ENCODE peak calls at places on chromosomes 2 and 18, in eight cellular contexts. A, G, U, R, P, D, I and J are unnamed samples.

GRCh38 chr2:168396131-168396530 is 59.9 kb upstream of the CERS6 start:
- DNase-seq in A (no peak), G (no peak), U (peak), R (no peak), P (no peak), D (no peak), I (peak), J (no peak)

GRCh38 chr18:50356036-50356945 is 18.6 kb upstream of the SKA1 start:
- DNase-seq in A (no peak), G (no peak), U (peak), R (peak), P (no peak), D (no peak), I (peak), J (no peak)

GRCh38 chr2:29532451-29532850 is 388.9 kb downstream of the ALK start:
- DNase-seq in A (peak), G (no peak), U (no peak), R (no peak), P (no peak), D (no peak), I (no peak), J (no peak)

GRCh38 chr2:138502253-138503086 is 900 bp downstream of the SPOPL start:
- DNase-seq in A (no peak), G (no peak), U (peak), R (no peak), P (no peak), D (no peak), I (peak), J (no peak)

GRCh38 chr2:105764059-105764458 is 19.3 kb downstream of the NCK2 start:
- DNase-seq in A (no peak), G (no peak), U (no peak), R (no peak), P (no peak), D (no peak), I (no peak), J (no peak)

GRCh38 chr2:100938031-100939026 is 63.8 kb upstream of the RPL31 start:
- DNase-seq in A (no peak), G (no peak), U (no peak), R (no peak), P (peak), D (peak), I (no peak), J (no peak)

GRCh38 chr2:67485431-67485830 is 88.3 kb downstream of the ETAA1 start:
- DNase-seq in A (peak), G (no peak), U (no peak), R (peak), P (no peak), D (no peak), I (peak), J (no peak)

GRCh38 chr2:150624001-150624401 is 136.5 kb upstream of the RND3 start:
- DNase-seq in A (peak), G (no peak), U (peak), R (no peak), P (no peak), D (no peak), I (peak), J (no peak)

GRCh38 chr2:12701786-12702660 is 14.7 kb upstream of the TRIB2 start:
- DNase-seq in A (peak), G (no peak), U (peak), R (peak), P (no peak), D (no peak), I (peak), J (no peak)

GRCh38 chr18:24094561-24094960 is 44.3 kb upstream of the CABYR start:
- DNase-seq in A (peak), G (no peak), U (no peak), R (peak), P (no peak), D (no peak), I (no peak), J (no peak)

GRCh38 chr2:45889053-45889452 is 237.6 kb downstream of the PRKCE start:
- DNase-seq in A (no peak), G (peak), U (no peak), R (no peak), P (peak), D (no peak), I (peak), J (no peak)

GRCh38 chr2:37896319-37896718 is 28.8 kb upstream of the RMDN2 start:
- DNase-seq in A (no peak), G (no peak), U (peak), R (peak), P (no peak), D (no peak), I (peak), J (no peak)

GRCh38 chr2:149348291-149348690 is 17.9 kb downstream of the LYPD6 start:
- DNase-seq in A (no peak), G (no peak), U (no peak), R (no peak), P (no peak), D (no peak), I (no peak), J (no peak)

GRCh38 chr18:77057043-77057442 is 75.5 kb downstream of the MBP start:
- DNase-seq in A (peak), G (peak), U (no peak), R (peak), P (no peak), D (no peak), I (no peak), J (no peak)

GRCh38 chr2:141710589-141711239 is 420.1 kb downstream of the LRP1B start:
- DNase-seq in A (no peak), G (no peak), U (no peak), R (no peak), P (no peak), D (no peak), I (no peak), J (no peak)

GRCh38 chr2:63055510-63056308 is 5.1 kb downstream of the OTX1 start:
- DNase-seq in A (no peak), G (no peak), U (no peak), R (no peak), P (no peak), D (no peak), I (no peak), J (no peak)

GRCh38 chr2:231680284-231680991 is 27.9 kb upstream of the PTMA start:
- DNase-seq in A (no peak), G (no peak), U (peak), R (no peak), P (peak), D (no peak), I (no peak), J (no peak)

GRCh38 chr18:50847192-50847591 is 27.4 kb upstream of the MRO start:
- DNase-seq in A (peak), G (no peak), U (no peak), R (peak), P (no peak), D (no peak), I (peak), J (no peak)

GRCh38 chr2:104766683-104767082 is 87.2 kb upstream of the POU3F3 start:
- DNase-seq in A (no peak), G (no peak), U (no peak), R (peak), P (no peak), D (no peak), I (peak), J (no peak)

GRCh38 chr2:128178650-128179460 is 87.9 kb downstream of the UGGT1 start:
- DNase-seq in A (peak), G (peak), U (peak), R (peak), P (peak), D (no peak), I (peak), J (peak)

GRCh38 chr18:32443356-32443755 is 27.3 kb downstream of the GAREM1 start:
- DNase-seq in A (no peak), G (no peak), U (no peak), R (no peak), P (no peak), D (no peak), I (peak), J (no peak)

GRCh38 chr2:183490930-183491329 is 366.7 kb downstream of the NUP35 start:
- DNase-seq in A (no peak), G (peak), U (peak), R (no peak), P (no peak), D (no peak), I (peak), J (no peak)

GRCh38 chr18:45526120-45526841 is 89.0 kb upstream of the SLC14A2 start:
- DNase-seq in A (peak), G (no peak), U (no peak), R (peak), P (no peak), D (no peak), I (no peak), J (peak)

GRCh38 chr18:36142751-36143150 is 13.1 kb downstream of the ELP2 start:
- DNase-seq in A (no peak), G (no peak), U (no peak), R (no peak), P (no peak), D (no peak), I (no peak), J (no peak)

GRCh38 chr18:68428026-68428425 is 286.9 kb downstream of the TMX3 start:
- DNase-seq in A (peak), G (no peak), U (peak), R (peak), P (no peak), D (no peak), I (peak), J (peak)

GRCh38 chr18:410103-410502 is 90.4 kb downstream of the COLEC12 start:
- DNase-seq in A (peak), G (no peak), U (no peak), R (no peak), P (no peak), D (no peak), I (no peak), J (no peak)

GRCh38 chr18:13930964-13931363 is 15.6 kb upstream of the MC2R start:
- DNase-seq in A (no peak), G (no peak), U (no peak), R (no peak), P (no peak), D (no peak), I (no peak), J (no peak)

GRCh38 chr2:16285813-16286510 is 345.6 kb downstream of the MYCN start:
- DNase-seq in A (no peak), G (no peak), U (no peak), R (no peak), P (no peak), D (no peak), I (no peak), J (no peak)

GRCh38 chr2:111168528-111168929 is 47.8 kb downstream of the BCL2L11 start:
- DNase-seq in A (peak), G (peak), U (peak), R (peak), P (peak), D (no peak), I (peak), J (peak)

DNA sequence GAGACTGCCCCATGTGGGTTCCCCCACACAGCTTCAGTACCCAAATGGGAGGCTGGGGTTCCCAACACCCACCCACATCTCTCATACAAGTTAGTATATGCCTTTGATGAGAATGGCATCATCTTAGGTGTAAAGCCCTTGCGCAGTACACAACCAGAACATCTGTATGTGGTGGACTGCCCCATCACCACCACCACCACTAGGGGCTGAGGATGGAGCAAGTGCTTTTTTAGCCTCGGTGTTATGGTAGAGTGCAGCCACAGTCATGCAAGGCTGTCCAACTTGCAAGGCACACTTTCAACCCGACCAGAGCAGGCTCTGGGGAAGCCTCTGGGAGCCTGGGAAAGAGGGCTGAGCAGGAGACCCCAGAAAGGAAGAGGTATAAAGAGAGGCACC is 241.2 kb downstream of the TFCP2L1 start:
- DNase-seq in A (no peak), G (no peak), U (no peak), R (no peak), P (no peak), D (no peak), I (no peak), J (no peak)
- TF ChIP-seq CTCF in A (peak), G (no peak), U (no peak), R (no peak), P (no peak), D (no peak), I (no peak), J (no peak)

GRCh38 chr2:219253753-219254589 is at the start of gene TUBA4A:
- DNase-seq in A (peak), G (peak), U (peak), R (peak), P (peak), D (peak), I (peak), J (no peak)

GRCh38 chr2:219252900-219253752 is at the start of gene TUBA4B:
- DNase-seq in A (no peak), G (no peak), U (peak), R (no peak), P (peak), D (peak), I (peak), J (no peak)

GRCh38 chr2:219252084-219252483 is 959 bp upstream of the TUBA4B start:
- DNase-seq in A (no peak), G (no peak), U (peak), R (no peak), P (peak), D (no peak), I (no peak), J (no peak)

GRCh38 chr2:219252570-219252899 is 508 bp upstream of the TUBA4B start:
- DNase-seq in A (no peak), G (no peak), U (peak), R (no peak), P (no peak), D (no peak), I (no peak), J (no peak)

GRCh38 chr2:219254590-219255219 is 987 bp upstream of the TUBA4A start:
- DNase-seq in A (peak), G (no peak), U (peak), R (no peak), P (peak), D (no peak), I (peak), J (no peak)
- H3K4me3 ChIP-seq in A (peak), G (peak), U (peak), R (peak), P (peak), D (peak), I (peak), J (peak)

GRCh38 chr2:172429351-172429968 is 2.1 kb downstream of the ITGA6 start:
- DNase-seq in A (peak), G (no peak), U (peak), R (peak), P (no peak), D (no peak), I (no peak), J (no peak)
- TF ChIP-seq CTCF in A (peak), G (peak), U (peak), R (peak), P (no peak), D (no peak), I (no peak), J (peak)

DNA sequence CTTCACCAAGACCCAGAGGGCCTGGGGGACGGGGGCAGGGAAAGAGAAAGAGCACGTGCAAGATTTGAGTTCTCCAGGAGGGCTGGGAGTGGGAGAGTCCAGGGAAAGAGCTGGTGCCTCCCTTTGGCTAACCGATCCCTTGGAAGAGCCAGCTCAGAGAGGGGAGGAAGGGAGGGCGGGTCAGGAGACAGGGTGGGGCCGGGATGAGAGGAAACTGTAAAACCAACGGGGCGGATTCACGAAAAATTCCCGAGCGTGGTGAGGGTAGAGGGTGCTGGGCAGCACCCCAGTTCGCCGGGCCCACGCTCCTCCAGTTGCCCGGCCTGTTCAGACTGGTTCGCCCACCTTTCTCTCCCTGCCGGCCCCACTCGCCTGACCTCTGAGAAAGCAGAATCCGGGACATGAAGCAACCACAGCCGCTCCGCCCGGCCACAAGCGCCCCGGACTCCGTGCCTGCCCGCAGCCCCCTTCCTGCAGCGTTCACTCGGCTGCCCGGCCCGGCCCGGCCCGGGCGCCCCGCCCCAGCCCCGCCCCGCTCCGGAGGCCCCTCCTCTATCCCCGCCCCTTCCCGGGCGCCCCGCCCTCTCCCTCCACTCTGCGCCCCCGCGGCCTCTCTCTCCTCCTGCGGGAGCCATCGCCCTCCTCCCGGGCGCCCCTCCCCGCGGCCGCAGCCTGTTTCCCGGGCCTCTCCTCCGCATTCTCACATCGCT is 230.9 kb upstream of the SMAD2 start:
- DNase-seq in A (peak), G (peak), U (peak), R (peak), P (peak), D (peak), I (peak), J (peak)
- H3K4me3 ChIP-seq in A (peak), G (peak), U (peak), R (peak), P (peak), D (peak), I (peak), J (peak)

GRCh38 chr18:35026407-35027061 is 14.7 kb upstream of the MAPRE2 start:
- DNase-seq in A (no peak), G (no peak), U (no peak), R (no peak), P (no peak), D (no peak), I (peak), J (no peak)
- TF ChIP-seq CTCF in A (no peak), G (peak), U (no peak), R (no peak), P (no peak), D (no peak), I (peak), J (no peak)